ENCODE peak calls at places on chromosomes 2 and 18, in six cellular contexts. X is CD8-positive, alpha-beta T cell; R is breast epithelium; S is brain microvascular endothelial cell; B is IMR-90; C is cardiac muscle cell. E is an unnamed sample. For H3K27me3, the result is how much of the 10 kb centered on the place peaks cover.

GRCh38 chr18:54888933-54889332 is 60.7 kb downstream of the RAB27B start:
- DNase-seq in S (peak), X (no peak), R (no peak), B (peak), C (no peak), E (peak)

GRCh38 chr2:234003972-234004617 is 46.4 kb upstream of the SPP2 start:
- DNase-seq in X (no peak), C (no peak), B (peak), R (no peak), S (peak), E (peak)

GRCh38 chr18:75241705-75242104 is 31.1 kb downstream of the TSHZ1 start:
- DNase-seq in B (no peak), R (no peak), X (no peak), C (no peak), S (no peak), E (no peak)

GRCh38 chr2:197254776-197255521 is 55.6 kb downstream of the ANKRD44 start:
- DNase-seq in X (no peak), B (no peak), C (no peak), S (no peak), R (no peak), E (no peak)

GRCh38 chr18:48902856-48903601 is 47.7 kb downstream of the SMAD7 start:
- DNase-seq in B (peak), S (peak), X (no peak), C (no peak), R (no peak), E (no peak)

GRCh38 chr2:134335601-134336000 is 81.7 kb downstream of the MGAT5 start:
- DNase-seq in X (no peak), R (no peak), S (no peak), C (no peak), B (no peak), E (no peak)

GRCh38 chr18:48640566-48641270 is 101.9 kb downstream of the CTIF start:
- DNase-seq in B (peak), S (peak), X (no peak), C (no peak), R (no peak), E (no peak)

GRCh38 chr18:74328196-74328595 is 12.6 kb downstream of the C18orf63 start:
- DNase-seq in S (no peak), R (no peak), B (no peak), X (no peak), C (no peak), E (peak)

GRCh38 chr2:162113088-162113770 is 38.8 kb downstream of the GCG start:
- DNase-seq in B (peak), X (no peak), C (no peak), R (no peak), S (no peak), E (no peak)

GRCh38 chr2:26639685-26640240 is 1.4 kb downstream of the CIB4 start:
- DNase-seq in X (peak), S (no peak), C (no peak), R (no peak), B (no peak), E (no peak)

GRCh38 chr2:189657867-189658266 is 3.4 kb upstream of the ASNSD1 start:
- DNase-seq in X (peak), R (no peak), C (peak), B (peak), S (peak), E (no peak)

GRCh38 chr2:224650815-224651439 is 65.2 kb downstream of the CCDC195 start:
- DNase-seq in X (no peak), R (no peak), B (peak), C (peak), S (peak), E (peak)

GRCh38 chr2:29100564-29100963 is 14.7 kb upstream of the CLIP4 start:
- DNase-seq in X (no peak), C (no peak), S (no peak), B (no peak), R (no peak), E (no peak)

GRCh38 chr2:201648-202433 is 62.0 kb downstream of the SH3YL1 start:
- DNase-seq in C (no peak), X (no peak), R (no peak), B (no peak), S (no peak), E (no peak)

GRCh38 chr18:76212958-76213357 is 282.1 kb downstream of the ZNF516 start:
- DNase-seq in X (no peak), R (no peak), S (no peak), B (no peak), C (no peak), E (no peak)

GRCh38 chr2:37215255-37215654 is 16.1 kb downstream of the CEBPZ start:
- DNase-seq in R (no peak), X (no peak), S (no peak), B (no peak), C (no peak), E (no peak)

GRCh38 chr2:101999122-101999789 is 7.5 kb downstream of the IL1R2 start:
- DNase-seq in R (no peak), B (peak), X (no peak), S (no peak), C (no peak), E (no peak)

GRCh38 chr2:128690431-128690830 is 371.8 kb upstream of the HS6ST1 start:
- DNase-seq in X (peak), S (no peak), C (no peak), R (no peak), B (no peak), E (no peak)

GRCh38 chr2:234502919-234503285 is 6.0 kb upstream of the ARL4C start:
- DNase-seq in B (no peak), R (no peak), S (peak), X (no peak), C (no peak), E (no peak)

GRCh38 chr2:36770542-36771287 is 74.2 kb downstream of the VIT start:
- DNase-seq in S (peak), B (peak), R (no peak), X (no peak), C (peak), E (no peak)

GRCh38 chr2:127953128-127953718 is 67.5 kb upstream of the AMMECR1L start:
- DNase-seq in B (peak), X (no peak), S (no peak), C (peak), R (no peak), E (no peak)

GRCh38 chr18:4232656-4233055 is 222.5 kb downstream of the DLGAP1 start:
- DNase-seq in S (no peak), B (no peak), C (no peak), X (no peak), R (no peak), E (no peak)

GRCh38 chr2:71536311-71536710 is 83.0 kb downstream of the DYSF start:
- DNase-seq in S (no peak), X (no peak), C (no peak), R (peak), B (no peak), E (peak)

GRCh38 chr2:54084600-54084999 is 30.8 kb upstream of the ACYP2 start:
- DNase-seq in S (peak), B (peak), R (no peak), C (peak), X (no peak), E (no peak)

GRCh38 chr18:31241900-31242409 is 76.0 kb upstream of the DSG1 start:
- DNase-seq in R (no peak), B (peak), C (peak), S (no peak), X (no peak), E (no peak)

GRCh38 chr2:13102340-13103063 is 385.8 kb downstream of the TRIB2 start:
- DNase-seq in B (no peak), X (no peak), C (no peak), R (no peak), S (no peak), E (no peak)

GRCh38 chr2:111118455-111119003 is 2.2 kb upstream of the BCL2L11 start:
- DNase-seq in C (no peak), B (no peak), X (peak), S (no peak), R (no peak), E (no peak)

GRCh38 chr2:111946294-111947114 is 48.1 kb downstream of the MERTK start:
- DNase-seq in C (peak), S (peak), X (no peak), R (no peak), B (peak), E (peak)

GRCh38 chr2:113274427-113274826 is 4.3 kb downstream of the PAX8 start:
- DNase-seq in R (no peak), S (no peak), B (no peak), X (no peak), C (no peak), E (no peak)

GRCh38 chr2:237650455-237650850 is 23.1 kb downstream of the LRRFIP1 start:
- DNase-seq in X (no peak), C (no peak), R (peak), S (no peak), B (no peak), E (no peak)

GRCh38 chr2:158486970-158487325 is 30.2 kb downstream of the PKP4 start:
- DNase-seq in X (no peak), R (no peak), S (peak), B (peak), C (no peak), E (no peak)

GRCh38 chr2:158487419-158487818 is 30.7 kb downstream of the PKP4 start:
- DNase-seq in R (no peak), X (no peak), B (peak), S (peak), C (no peak), E (no peak)

GRCh38 chr2:158486150-158486969 is 29.6 kb downstream of the PKP4 start:
- DNase-seq in X (no peak), S (no peak), C (no peak), R (no peak), B (peak), E (no peak)

GRCh38 chr2:158482594-158482993 is 25.8 kb downstream of the PKP4 start:
- DNase-seq in X (no peak), B (peak), C (no peak), S (no peak), R (no peak), E (no peak)

GRCh38 chr2:158484892-158485556 is 28.3 kb downstream of the PKP4 start:
- DNase-seq in X (no peak), S (no peak), C (no peak), B (no peak), R (no peak), E (no peak)
- H3K27me3 ChIP-seq in X (under half), S (under half), C (under half), B (under half), R (under half), E (under half)

DNA sequence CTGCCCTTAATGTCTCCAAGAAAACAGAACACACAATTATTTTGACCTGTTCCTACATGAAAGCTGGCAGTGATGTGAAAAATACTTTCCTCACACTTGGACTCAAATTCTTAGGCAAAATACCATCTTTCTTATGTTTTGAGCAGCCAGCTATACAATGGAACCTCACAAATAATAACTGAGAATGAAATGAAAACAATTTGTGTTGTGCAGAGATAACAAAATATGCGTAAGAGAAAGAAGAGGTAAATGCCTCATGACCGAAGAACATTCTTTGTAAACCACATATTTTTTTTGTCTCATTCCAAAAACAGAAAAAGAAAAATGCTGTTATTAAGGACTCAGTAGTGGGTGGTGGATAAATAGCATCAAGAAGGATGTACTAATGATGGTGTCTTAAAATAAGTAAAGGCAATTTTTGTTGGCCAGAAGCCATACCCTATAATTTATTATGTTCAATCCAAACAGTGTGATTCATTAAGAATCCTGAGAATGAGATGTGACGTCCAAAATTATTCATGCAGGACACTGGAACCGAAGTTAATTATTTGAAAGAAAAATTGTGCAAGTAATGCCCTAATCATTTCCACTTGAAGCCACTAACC is 193.0 kb upstream of the NETO1 start:
- DNase-seq in X (no peak), B (no peak), R (no peak), C (no peak), S (peak), E (peak)
- H3K4me3 ChIP-seq in X (no peak), B (no peak), R (no peak), C (no peak), S (no peak), E (no peak)

GRCh38 chr2:8133331-8133730 is 548.5 kb upstream of the ID2 start:
- DNase-seq in B (no peak), X (no peak), C (no peak), S (no peak), R (no peak), E (no peak)
- TF ChIP-seq CTCF in B (no peak), X (no peak), C (no peak), S (no peak), R (no peak), E (no peak)

GRCh38 chr2:31137211-31138036 is 816 bp downstream of the GALNT14 start:
- DNase-seq in R (no peak), S (no peak), C (peak), B (no peak), X (no peak), E (no peak)
- H3K27me3 ChIP-seq in R (under half), S (under half), C (half or more), B (half or more), X (under half), E (under half)

GRCh38 chr18:3044931-3045698 is 32.2 kb upstream of the LPIN2 start:
- DNase-seq in X (no peak), B (no peak), C (no peak), R (peak), S (no peak), E (no peak)
- H3K4me3 ChIP-seq in X (no peak), B (no peak), C (no peak), R (peak), S (no peak), E (no peak)

GRCh38 chr2:30981519-30981918 is 156.7 kb downstream of the GALNT14 start:
- DNase-seq in C (peak), S (no peak), X (no peak), R (no peak), B (no peak), E (no peak)

GRCh38 chr2:30978854-30979253 is 159.4 kb downstream of the GALNT14 start:
- DNase-seq in X (no peak), C (no peak), R (no peak), B (no peak), S (no peak), E (no peak)

GRCh38 chr2:30978044-30978443 is 160.2 kb downstream of the GALNT14 start:
- DNase-seq in X (no peak), R (no peak), S (no peak), B (no peak), C (no peak), E (no peak)

GRCh38 chr2:30981101-30981500 is 157.1 kb downstream of the GALNT14 start:
- DNase-seq in R (no peak), C (no peak), X (no peak), S (no peak), B (no peak), E (no peak)

DNA sequence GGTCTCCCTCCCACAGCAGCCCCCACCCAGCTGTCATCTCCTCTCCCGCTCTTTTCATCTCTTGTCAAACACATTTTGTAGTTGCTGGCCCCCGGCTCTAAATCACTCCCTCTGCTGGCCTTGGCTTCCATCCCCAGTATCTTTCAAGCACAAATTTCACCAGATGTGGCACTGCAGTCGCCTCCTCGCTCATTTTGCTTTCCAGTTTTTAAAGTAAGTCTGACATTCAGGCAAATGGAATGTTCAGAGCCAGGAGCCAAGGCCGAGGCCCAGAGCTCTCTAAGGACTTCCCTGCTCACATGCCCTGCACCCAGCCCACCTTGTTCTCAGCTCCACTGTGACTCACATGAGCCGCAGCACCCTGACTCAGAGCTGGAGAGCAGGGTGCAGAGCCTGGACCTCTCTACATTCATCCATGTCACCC is 158.4 kb downstream of the GALNT14 start:
- DNase-seq in S (peak), C (peak), B (peak), X (no peak), R (no peak), E (peak)
- TF ChIP-seq CTCF in S (peak), C (no peak), B (no peak), X (no peak), R (no peak), E (peak)

DNA sequence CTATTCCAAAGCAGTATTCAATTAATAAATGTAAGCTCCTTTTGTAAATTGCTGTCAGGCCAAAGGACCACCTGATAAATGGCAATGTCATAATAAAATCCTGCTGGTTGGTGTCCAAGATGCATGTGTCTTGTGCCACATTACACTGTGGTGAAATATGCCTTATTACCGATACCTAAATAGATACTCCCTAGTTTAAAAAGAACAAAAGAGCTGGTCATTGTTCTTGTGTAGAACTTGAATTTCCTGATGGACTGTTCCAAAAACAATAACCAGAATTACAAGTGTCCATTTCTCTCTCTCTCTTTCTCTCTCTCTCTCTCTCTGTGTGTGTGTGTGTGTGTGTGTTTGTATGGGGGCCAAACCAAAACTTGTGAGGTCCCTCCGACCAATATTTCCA is 13.8 kb upstream of the LPIN1 start:
- DNase-seq in R (no peak), B (no peak), X (no peak), S (no peak), C (no peak), E (no peak)
- H3K27me3 ChIP-seq in R (under half), B (under half), X (under half), S (under half), C (under half), E (under half)

GRCh38 chr2:232522014-232522854 is 2.0 kb downstream of the PRSS56 start:
- DNase-seq in B (no peak), C (peak), S (no peak), R (no peak), X (peak), E (no peak)
- H3K4me3 ChIP-seq in B (no peak), C (peak), S (no peak), R (peak), X (peak), E (no peak)

GRCh38 chr2:67581751-67582150 is 184.6 kb downstream of the ETAA1 start:
- DNase-seq in R (no peak), X (no peak), C (no peak), S (no peak), B (no peak), E (no peak)
- TF ChIP-seq CTCF in R (no peak), X (no peak), C (no peak), S (peak), B (peak), E (no peak)

E was measured in BJ.